ENCODE peak calls at places on chromosomes 2 and 18, in seven cellular contexts. One of them, this sample, is unnamed.

GRCh38 chr2:32235315-32235714 is 29.4 kb downstream of the NLRC4 start:
- DNase-seq in mucosa of descending colon: no peak
- DNase-seq in activated T-cell treated with anti-CD3 and anti-CD28 coated beads for 24 hours: no peak
- DNase-seq in frontal cortex: no peak
- DNase-seq in stimulated activated CD8-positive, alpha-beta memory T cell treated with anti-CD3 and anti-CD28 coated beads, Interleukin-7, amount 100 ng/mL, for 1 hour: no peak
- DNase-seq in WTC11: no peak
- DNase-seq in anterior cingulate cortex: no peak
- DNase-seq in this sample: no peak

GRCh38 chr2:105858868-105859693 is 114.4 kb downstream of the NCK2 start:
- DNase-seq in stimulated activated CD8-positive, alpha-beta memory T cell treated with anti-CD3 and anti-CD28 coated beads, Interleukin-7, amount 100 ng/mL, for 1 hour: no peak
- DNase-seq in frontal cortex: no peak
- DNase-seq in activated T-cell treated with anti-CD3 and anti-CD28 coated beads for 24 hours: no peak
- DNase-seq in WTC11: no peak
- DNase-seq in mucosa of descending colon: no peak
- DNase-seq in anterior cingulate cortex: no peak
- DNase-seq in this sample: no peak

GRCh38 chr2:203808041-203808750 is 59.4 kb upstream of the CTLA4 start:
- DNase-seq in frontal cortex: no peak
- DNase-seq in activated T-cell treated with anti-CD3 and anti-CD28 coated beads for 24 hours: no peak
- DNase-seq in anterior cingulate cortex: no peak
- DNase-seq in WTC11: no peak
- DNase-seq in mucosa of descending colon: no peak
- DNase-seq in stimulated activated CD8-positive, alpha-beta memory T cell treated with anti-CD3 and anti-CD28 coated beads, Interleukin-7, amount 100 ng/mL, for 1 hour: no peak
- DNase-seq in this sample: no peak

GRCh38 chr2:41947701-41948396 is 100.0 kb upstream of the PKDCC start:
- DNase-seq in mucosa of descending colon: no peak
- DNase-seq in WTC11: no peak
- DNase-seq in frontal cortex: no peak
- DNase-seq in anterior cingulate cortex: no peak
- DNase-seq in stimulated activated CD8-positive, alpha-beta memory T cell treated with anti-CD3 and anti-CD28 coated beads, Interleukin-7, amount 100 ng/mL, for 1 hour: no peak
- DNase-seq in activated T-cell treated with anti-CD3 and anti-CD28 coated beads for 24 hours: no peak
- DNase-seq in this sample: no peak

GRCh38 chr18:59308201-59309014 is 10.0 kb downstream of the CPLX4 start:
- DNase-seq in frontal cortex: peak; percentile 52
- DNase-seq in WTC11: peak; percentile 81
- DNase-seq in stimulated activated CD8-positive, alpha-beta memory T cell treated with anti-CD3 and anti-CD28 coated beads, Interleukin-7, amount 100 ng/mL, for 1 hour: peak; percentile 47
- DNase-seq in activated T-cell treated with anti-CD3 and anti-CD28 coated beads for 24 hours: peak; percentile 64
- DNase-seq in mucosa of descending colon: peak; percentile 85
- DNase-seq in anterior cingulate cortex: peak; percentile 15
- DNase-seq in this sample: peak; percentile 84

GRCh38 chr2:227888289-227888688 is 16.9 kb downstream of the DAW1 start:
- DNase-seq in stimulated activated CD8-positive, alpha-beta memory T cell treated with anti-CD3 and anti-CD28 coated beads, Interleukin-7, amount 100 ng/mL, for 1 hour: no peak
- DNase-seq in activated T-cell treated with anti-CD3 and anti-CD28 coated beads for 24 hours: no peak
- DNase-seq in mucosa of descending colon: peak; percentile 33
- DNase-seq in frontal cortex: no peak
- DNase-seq in anterior cingulate cortex: no peak
- DNase-seq in WTC11: no peak
- DNase-seq in this sample: no peak

GRCh38 chr2:173149491-173149890 is 73.8 kb downstream of the MAP3K20 start:
- DNase-seq in frontal cortex: no peak
- DNase-seq in WTC11: no peak
- DNase-seq in mucosa of descending colon: no peak
- DNase-seq in anterior cingulate cortex: no peak
- DNase-seq in activated T-cell treated with anti-CD3 and anti-CD28 coated beads for 24 hours: peak; percentile 17
- DNase-seq in stimulated activated CD8-positive, alpha-beta memory T cell treated with anti-CD3 and anti-CD28 coated beads, Interleukin-7, amount 100 ng/mL, for 1 hour: peak; percentile 15
- DNase-seq in this sample: no peak

GRCh38 chr2:100178085-100178788 is 35.8 kb upstream of the AFF3 start:
- DNase-seq in frontal cortex: no peak
- DNase-seq in anterior cingulate cortex: no peak
- DNase-seq in mucosa of descending colon: no peak
- DNase-seq in WTC11: peak; percentile 76
- DNase-seq in activated T-cell treated with anti-CD3 and anti-CD28 coated beads for 24 hours: no peak
- DNase-seq in stimulated activated CD8-positive, alpha-beta memory T cell treated with anti-CD3 and anti-CD28 coated beads, Interleukin-7, amount 100 ng/mL, for 1 hour: no peak
- DNase-seq in this sample: peak; percentile 30

GRCh38 chr18:50944245-50944917 is 23.5 kb upstream of the ELAC1 start:
- DNase-seq in frontal cortex: no peak
- DNase-seq in stimulated activated CD8-positive, alpha-beta memory T cell treated with anti-CD3 and anti-CD28 coated beads, Interleukin-7, amount 100 ng/mL, for 1 hour: no peak
- DNase-seq in WTC11: no peak
- DNase-seq in activated T-cell treated with anti-CD3 and anti-CD28 coated beads for 24 hours: no peak
- DNase-seq in mucosa of descending colon: no peak
- DNase-seq in anterior cingulate cortex: no peak
- DNase-seq in this sample: no peak

GRCh38 chr2:186687774-186688173 is 6.1 kb upstream of the FAM171B start:
- DNase-seq in WTC11: no peak
- DNase-seq in mucosa of descending colon: no peak
- DNase-seq in anterior cingulate cortex: no peak
- DNase-seq in stimulated activated CD8-positive, alpha-beta memory T cell treated with anti-CD3 and anti-CD28 coated beads, Interleukin-7, amount 100 ng/mL, for 1 hour: no peak
- DNase-seq in frontal cortex: no peak
- DNase-seq in activated T-cell treated with anti-CD3 and anti-CD28 coated beads for 24 hours: no peak
- DNase-seq in this sample: no peak

GRCh38 chr2:96869281-96869823 is 528 bp downstream of the SEMA4C start:
- DNase-seq in stimulated activated CD8-positive, alpha-beta memory T cell treated with anti-CD3 and anti-CD28 coated beads, Interleukin-7, amount 100 ng/mL, for 1 hour: no peak
- DNase-seq in WTC11: peak; percentile 69
- DNase-seq in mucosa of descending colon: peak; percentile 76
- DNase-seq in anterior cingulate cortex: peak; percentile 50
- DNase-seq in frontal cortex: peak; percentile 83
- DNase-seq in activated T-cell treated with anti-CD3 and anti-CD28 coated beads for 24 hours: no peak
- DNase-seq in this sample: peak; percentile 36

GRCh38 chr2:55105456-55105855 is 55.2 kb upstream of the RTN4 start:
- DNase-seq in WTC11: no peak
- DNase-seq in anterior cingulate cortex: no peak
- DNase-seq in frontal cortex: no peak
- DNase-seq in mucosa of descending colon: no peak
- DNase-seq in activated T-cell treated with anti-CD3 and anti-CD28 coated beads for 24 hours: no peak
- DNase-seq in stimulated activated CD8-positive, alpha-beta memory T cell treated with anti-CD3 and anti-CD28 coated beads, Interleukin-7, amount 100 ng/mL, for 1 hour: no peak
- DNase-seq in this sample: no peak

GRCh38 chr2:32925976-32926707 is 20.6 kb upstream of the LTBP1 start:
- DNase-seq in anterior cingulate cortex: no peak
- DNase-seq in frontal cortex: no peak
- DNase-seq in stimulated activated CD8-positive, alpha-beta memory T cell treated with anti-CD3 and anti-CD28 coated beads, Interleukin-7, amount 100 ng/mL, for 1 hour: no peak
- DNase-seq in activated T-cell treated with anti-CD3 and anti-CD28 coated beads for 24 hours: no peak
- DNase-seq in mucosa of descending colon: no peak
- DNase-seq in WTC11: no peak
- DNase-seq in this sample: no peak

GRCh38 chr2:240459401-240460242 is 24.2 kb downstream of the GPC1 start:
- DNase-seq in anterior cingulate cortex: no peak
- DNase-seq in frontal cortex: no peak
- DNase-seq in stimulated activated CD8-positive, alpha-beta memory T cell treated with anti-CD3 and anti-CD28 coated beads, Interleukin-7, amount 100 ng/mL, for 1 hour: no peak
- DNase-seq in activated T-cell treated with anti-CD3 and anti-CD28 coated beads for 24 hours: no peak
- DNase-seq in WTC11: peak; percentile 16
- DNase-seq in mucosa of descending colon: peak; percentile 27
- DNase-seq in this sample: no peak

GRCh38 chr2:7041421-7041820 is 124.2 kb downstream of the RNF144A start:
- DNase-seq in WTC11: no peak
- DNase-seq in stimulated activated CD8-positive, alpha-beta memory T cell treated with anti-CD3 and anti-CD28 coated beads, Interleukin-7, amount 100 ng/mL, for 1 hour: no peak
- DNase-seq in frontal cortex: no peak
- DNase-seq in activated T-cell treated with anti-CD3 and anti-CD28 coated beads for 24 hours: no peak
- DNase-seq in mucosa of descending colon: no peak
- DNase-seq in anterior cingulate cortex: no peak
- DNase-seq in this sample: no peak